ENCODE peak calls at places on chromosome 1, in seven cellular contexts. X is LHCN-M2; L is WERI-Rb-1; G is NCI-H1694 treated with DMSO at 0.1 percent for 48 hours; K is DMS79 treated with DMSO at 0.1 percent for 48 hours; A is PC-3; T is CD4-positive, alpha-beta T cell. O is an unnamed sample.

GRCh38 chr1:159469921-159470595 is 30.5 kb downstream of the OR10J1 start:
- DNase-seq in X (peak; percentile 57), L (no peak), G (no peak), K (no peak), A (no peak), T (no peak), O (peak; percentile 65)

GRCh38 chr1:95021794-95022193 is 51.0 kb downstream of the ALG14 start:
- DNase-seq in X (no peak), L (no peak), G (peak; percentile 66), K (peak; percentile 50), A (no peak), T (no peak), O (no peak)

GRCh38 chr1:164592634-164593033 is 33.6 kb downstream of the PBX1 start:
- DNase-seq in X (no peak), L (no peak), G (no peak), K (no peak), A (no peak), T (no peak), O (no peak)

GRCh38 chr1:45009956-45010854 is 919 bp downstream of the HECTD3 start:
- DNase-seq in X (no peak), L (no peak), G (peak; percentile 7), K (peak; percentile 46), A (peak; percentile 43), T (peak; percentile 35), O (no peak)

GRCh38 chr1:6343506-6344405 is 49.8 kb downstream of the ACOT7 start:
- DNase-seq in X (peak; percentile 83), L (peak; percentile 79), G (peak; percentile 51), K (peak; percentile 96), A (peak; percentile 100), T (no peak), O (peak; percentile 72)

GRCh38 chr1:58618303-58618702 is 41.3 kb upstream of the TACSTD2 start:
- DNase-seq in X (peak; percentile 84), L (no peak), G (no peak), K (no peak), A (peak; percentile 91), T (no peak), O (peak; percentile 80)

GRCh38 chr1:112544011-112544688 is 35.4 kb downstream of the WNT2B start:
- DNase-seq in X (peak; percentile 87), L (no peak), G (no peak), K (no peak), A (peak; percentile 91), T (no peak), O (peak; percentile 95)

GRCh38 chr1:193310569-193310968 is 124.2 kb upstream of the B3GALT2 start:
- DNase-seq in X (no peak), L (no peak), G (no peak), K (no peak), A (no peak), T (no peak), O (no peak)

GRCh38 chr1:200359610-200360163 is 50.1 kb downstream of the ZNF281 start:
- DNase-seq in X (no peak), L (no peak), G (no peak), K (no peak), A (peak; percentile 71), T (no peak), O (peak; percentile 74)

GRCh38 chr1:76465030-76465429 is 390.5 kb downstream of the ST6GALNAC3 start:
- DNase-seq in X (no peak), L (no peak), G (no peak), K (no peak), A (no peak), T (no peak), O (peak; percentile 79)

GRCh38 chr1:50697440-50698421 is 262.3 kb downstream of the FAF1 start:
- DNase-seq in X (no peak), L (no peak), G (no peak), K (no peak), A (no peak), T (no peak), O (no peak)

GRCh38 chr1:2441746-2442145 is 29.4 kb upstream of the PEX10 start:
- DNase-seq in X (no peak), L (no peak), G (no peak), K (no peak), A (no peak), T (no peak), O (no peak)

GRCh38 chr1:39082140-39082799 is 56.1 kb downstream of the NDUFS5 start:
- DNase-seq in X (no peak), L (no peak), G (no peak), K (peak; percentile 38), A (no peak), T (no peak), O (no peak)

GRCh38 chr1:41629571-41629970 is 145.1 kb upstream of the EDN2 start:
- DNase-seq in X (peak; percentile 93), L (no peak), G (no peak), K (no peak), A (no peak), T (no peak), O (peak; percentile 53)

GRCh38 chr1:2318294-2319278 is 72.8 kb downstream of the MORN1 start:
- DNase-seq in X (no peak), L (no peak), G (no peak), K (no peak), A (no peak), T (no peak), O (no peak)

GRCh38 chr1:23431431-23431830 is 6.9 kb upstream of the TCEA3 start:
- DNase-seq in X (no peak), L (no peak), G (no peak), K (no peak), A (no peak), T (no peak), O (no peak)

GRCh38 chr1:218480691-218481099 is 135.6 kb downstream of the TGFB2 start:
- DNase-seq in X (peak; percentile 88), L (no peak), G (no peak), K (no peak), A (peak; percentile 98), T (no peak), O (peak; percentile 95)

GRCh38 chr1:36857761-36858160 is 176.6 kb downstream of the GRIK3 start:
- DNase-seq in X (no peak), L (no peak), G (peak; percentile 67), K (no peak), A (no peak), T (no peak), O (no peak)

GRCh38 chr1:151799179-151800022 is 5.8 kb downstream of the LINGO4 start:
- DNase-seq in X (no peak), L (no peak), G (no peak), K (no peak), A (no peak), T (no peak), O (no peak)

GRCh38 chr1:51253691-51254090 is 17.6 kb downstream of the RNF11 start:
- DNase-seq in X (peak; percentile 28), L (no peak), G (no peak), K (no peak), A (no peak), T (no peak), O (peak; percentile 29)

GRCh38 chr1:116415699-116416533 is 42.9 kb downstream of the ATP1A1 start:
- DNase-seq in X (no peak), L (peak; percentile 54), G (no peak), K (peak; percentile 91), A (no peak), T (no peak), O (no peak)

GRCh38 chr1:207284209-207284892 is 37.1 kb upstream of the CD55 start:
- DNase-seq in X (peak; percentile 25), L (no peak), G (no peak), K (no peak), A (no peak), T (no peak), O (no peak)

GRCh38 chr1:193656841-193657240 is 470.4 kb upstream of the B3GALT2 start:
- DNase-seq in X (no peak), L (no peak), G (no peak), K (no peak), A (no peak), T (no peak), O (no peak)

GRCh38 chr1:116920211-116920610 is 10.5 kb downstream of the PTGFRN start:
- DNase-seq in X (no peak), L (no peak), G (no peak), K (no peak), A (peak; percentile 30), T (no peak), O (no peak)

GRCh38 chr1:107523736-107524135 is 382.9 kb downstream of the NTNG1 start:
- DNase-seq in X (no peak), L (no peak), G (no peak), K (no peak), A (no peak), T (no peak), O (no peak)

GRCh38 chr1:229070168-229070567 is 200.7 kb upstream of the RAB4A start:
- DNase-seq in X (peak; percentile 18), L (no peak), G (peak; percentile 13), K (peak; percentile 95), A (peak; percentile 94), T (no peak), O (no peak)

GRCh38 chr1:116335847-116336246 is 37.2 kb upstream of the ATP1A1 start:
- DNase-seq in X (no peak), L (no peak), G (no peak), K (no peak), A (no peak), T (no peak), O (no peak)

GRCh38 chr1:1179983-1180861 is 6.5 kb downstream of the TTLL10 start:
- DNase-seq in X (no peak), L (no peak), G (no peak), K (no peak), A (no peak), T (no peak), O (no peak)

GRCh38 chr1:43983253-43983904 is 4.4 kb downstream of the B4GALT2 start:
- DNase-seq in X (no peak), L (no peak), G (no peak), K (no peak), A (no peak), T (no peak), O (no peak)

GRCh38 chr1:20555025-20555757 is 2.8 kb downstream of the FAM43B start:
- DNase-seq in X (no peak), L (no peak), G (no peak), K (no peak), A (peak; percentile 26), T (no peak), O (no peak)

GRCh38 chr1:97338347-97338746 is 582.5 kb downstream of the DPYD start:
- DNase-seq in X (no peak), L (no peak), G (no peak), K (no peak), A (no peak), T (no peak), O (no peak)

GRCh38 chr1:223776075-223776814 is 63.9 kb downstream of the CAPN2 start:
- DNase-seq in X (peak; percentile 77), L (no peak), G (no peak), K (no peak), A (peak; percentile 97), T (peak; percentile 12), O (peak; percentile 82)